ENCODE peak calls at places on chromosomes 5 and 9, in five cellular contexts. D, I, U, O and B are unnamed samples. For H3K79me2, the result is how much of the 10 kb centered on the place peaks cover.

GRCh38 chr5:114362977-114363721 is 1.3 kb downstream of the KCNN2 start:
- DNase-seq in D (no peak), I (peak), U (no peak), O (no peak), B (no peak)

GRCh38 chr9:134605351-134605968 is 36.1 kb upstream of the COL5A1 start:
- DNase-seq in D (no peak), I (no peak), U (no peak), O (no peak), B (no peak)

GRCh38 chr9:79711874-79712273 is 140.1 kb downstream of the TLE4 start:
- DNase-seq in D (no peak), I (no peak), U (no peak), O (no peak), B (no peak)

GRCh38 chr9:121538221-121538620 is 38.6 kb upstream of the GGTA1 start:
- DNase-seq in D (peak), I (peak), U (no peak), O (no peak), B (peak)

GRCh38 chr9:5582835-5583195 is 46.1 kb upstream of the RIC1 start:
- DNase-seq in D (no peak), I (no peak), U (peak), O (no peak), B (no peak)

GRCh38 chr9:134301387-134302129 is 24.7 kb upstream of the RXRA start:
- DNase-seq in D (no peak), I (peak), U (peak), O (no peak), B (no peak)

GRCh38 chr9:134386951-134387831 is 60.9 kb downstream of the RXRA start:
- DNase-seq in D (no peak), I (no peak), U (no peak), O (no peak), B (no peak)

GRCh38 chr9:133919253-133920115 is 72.6 kb downstream of the VAV2 start:
- DNase-seq in D (no peak), I (no peak), U (no peak), O (no peak), B (no peak)

GRCh38 chr9:82923410-82924242 is 139.3 kb downstream of the RASEF start:
- DNase-seq in D (no peak), I (no peak), U (no peak), O (no peak), B (peak)

GRCh38 chr9:81292056-81292805 is 397.1 kb downstream of the TLE1 start:
- DNase-seq in D (no peak), I (no peak), U (no peak), O (no peak), B (no peak)

GRCh38 chr5:61162832-61163567 is 732 bp upstream of the SMIM15 start:
- DNase-seq in D (no peak), I (peak), U (no peak), O (peak), B (peak)

GRCh38 chr5:112689510-112689909 is 48.2 kb upstream of the APC start:
- DNase-seq in D (no peak), I (no peak), U (no peak), O (peak), B (no peak)

GRCh38 chr9:113712053-113712452 is 164.1 kb upstream of the ZNF618 start:
- DNase-seq in D (no peak), I (no peak), U (no peak), O (no peak), B (no peak)

GRCh38 chr5:79829260-79829659 is 139.6 kb downstream of the CMYA5 start:
- DNase-seq in D (no peak), I (no peak), U (no peak), O (peak), B (no peak)

GRCh38 chr5:142108432-142109355 is at the start of gene NDFIP1:
- DNase-seq in D (peak), I (peak), U (no peak), O (peak), B (peak)

GRCh38 chr5:128155793-128156192 is 72.2 kb downstream of the SLC12A2 start:
- DNase-seq in D (no peak), I (no peak), U (no peak), O (no peak), B (no peak)

GRCh38 chr5:92070786-92071185 is 687.7 kb upstream of the ARRDC3 start:
- DNase-seq in D (no peak), I (no peak), U (no peak), O (no peak), B (no peak)

GRCh38 chr9:16221822-16222547 is 648.5 kb downstream of the BNC2 start:
- DNase-seq in D (no peak), I (no peak), U (no peak), O (no peak), B (no peak)

GRCh38 chr9:129383415-129384088 is 205.5 kb upstream of the IER5L start:
- DNase-seq in D (no peak), I (no peak), U (peak), O (no peak), B (no peak)

GRCh38 chr5:1757511-1757910 is 42.1 kb downstream of the MRPL36 start:
- DNase-seq in D (no peak), I (no peak), U (no peak), O (no peak), B (no peak)

GRCh38 chr9:131179561-131180219 is 54.3 kb downstream of the NUP214 start:
- DNase-seq in D (no peak), I (no peak), U (peak), O (no peak), B (no peak)

GRCh38 chr5:179271821-179272325 is 73.4 kb downstream of the ADAMTS2 start:
- DNase-seq in D (no peak), I (peak), U (no peak), O (no peak), B (no peak)

GRCh38 chr5:14008819-14009311 is 64.4 kb upstream of the DNAH5 start:
- DNase-seq in D (no peak), I (no peak), U (no peak), O (no peak), B (peak)

GRCh38 chr9:96305171-96305570 is 3.2 kb upstream of the HSD17B3 start:
- DNase-seq in D (no peak), I (no peak), U (no peak), O (no peak), B (no peak)

GRCh38 chr9:79768199-79768598 is 196.4 kb downstream of the TLE4 start:
- DNase-seq in D (no peak), I (peak), U (no peak), O (no peak), B (no peak)

GRCh38 chr9:129252937-129253819 is 75.1 kb upstream of the IER5L start:
- DNase-seq in D (no peak), I (no peak), U (no peak), O (no peak), B (peak)

GRCh38 chr5:150507283-150508020 is 479 bp upstream of the NDST1 start:
- DNase-seq in D (no peak), I (no peak), U (no peak), O (no peak), B (no peak)

GRCh38 chr9:133584559-133585476 is 24.4 kb downstream of the FAM163B start:
- DNase-seq in D (no peak), I (peak), U (no peak), O (no peak), B (no peak)

GRCh38 chr5:101678494-101679193 is 617.4 kb downstream of the SLCO4C1 start:
- DNase-seq in D (peak), I (peak), U (peak), O (peak), B (peak)

GRCh38 chr5:10111575-10111974 is 138.1 kb downstream of the ATPSCKMT start:
- DNase-seq in D (peak), I (peak), U (no peak), O (peak), B (peak)
- TF ChIP-seq CTCF in D (peak), I (peak), U (peak), O (peak), B (peak)

GRCh38 chr5:78546597-78546996 is 102.0 kb downstream of the LHFPL2 start:
- DNase-seq in D (no peak), I (no peak), U (no peak), O (no peak), B (peak)
- H3K79me2 ChIP-seq in D (under half), I (half or more), U (under half), O (under half), B (under half)

DNA sequence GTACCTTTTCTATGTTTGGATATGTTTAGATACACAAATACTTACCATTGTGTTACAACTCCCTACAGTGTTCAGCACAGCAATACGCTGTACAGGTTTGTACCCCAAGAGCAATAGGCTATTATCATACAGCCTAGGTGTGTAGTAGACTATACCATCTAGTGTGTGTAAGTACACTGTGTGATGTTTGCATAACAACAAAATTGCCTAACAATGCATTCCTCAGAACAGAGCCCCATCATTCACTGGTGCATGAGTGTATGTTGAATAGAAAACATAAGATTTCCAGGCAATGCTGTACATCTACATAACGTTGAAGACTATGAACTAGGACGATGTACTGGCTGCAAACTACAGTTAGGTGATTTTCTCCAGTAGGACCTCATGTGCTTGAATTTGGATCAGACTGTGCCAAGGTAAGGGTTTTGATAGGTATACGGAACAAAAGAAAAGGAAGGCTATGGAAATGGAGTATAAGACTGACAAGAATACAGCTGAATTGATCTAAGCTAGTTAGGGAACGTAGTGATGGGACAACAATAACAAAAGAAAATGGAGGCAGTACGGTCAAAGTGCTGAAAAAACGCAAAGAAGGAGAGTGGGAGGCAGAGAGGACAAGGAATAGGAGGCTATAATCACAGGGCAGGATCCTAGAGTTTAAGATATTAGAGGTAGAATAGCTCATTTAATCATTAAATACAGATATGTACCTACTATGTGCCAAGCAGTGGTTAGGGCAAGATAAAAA is 46.9 kb downstream of the FNIP1 start:
- DNase-seq in D (no peak), I (no peak), U (no peak), O (no peak), B (no peak)
- TF ChIP-seq ZBTB33 in D (no peak), I (no peak), U (no peak), O (no peak), B (no peak)

GRCh38 chr5:133611357-133612020 is 852 bp downstream of the FSTL4 start:
- DNase-seq in D (no peak), I (peak), U (no peak), O (no peak), B (no peak)

GRCh38 chr5:133613743-133614142 is 1.4 kb upstream of the FSTL4 start:
- DNase-seq in D (no peak), I (no peak), U (no peak), O (no peak), B (no peak)

GRCh38 chr5:133613184-133613583 is 843 bp upstream of the FSTL4 start:
- DNase-seq in D (no peak), I (no peak), U (no peak), O (no peak), B (no peak)

GRCh38 chr5:133612021-133612860 is at the start of gene FSTL4:
- DNase-seq in D (no peak), I (peak), U (no peak), O (no peak), B (no peak)

DNA sequence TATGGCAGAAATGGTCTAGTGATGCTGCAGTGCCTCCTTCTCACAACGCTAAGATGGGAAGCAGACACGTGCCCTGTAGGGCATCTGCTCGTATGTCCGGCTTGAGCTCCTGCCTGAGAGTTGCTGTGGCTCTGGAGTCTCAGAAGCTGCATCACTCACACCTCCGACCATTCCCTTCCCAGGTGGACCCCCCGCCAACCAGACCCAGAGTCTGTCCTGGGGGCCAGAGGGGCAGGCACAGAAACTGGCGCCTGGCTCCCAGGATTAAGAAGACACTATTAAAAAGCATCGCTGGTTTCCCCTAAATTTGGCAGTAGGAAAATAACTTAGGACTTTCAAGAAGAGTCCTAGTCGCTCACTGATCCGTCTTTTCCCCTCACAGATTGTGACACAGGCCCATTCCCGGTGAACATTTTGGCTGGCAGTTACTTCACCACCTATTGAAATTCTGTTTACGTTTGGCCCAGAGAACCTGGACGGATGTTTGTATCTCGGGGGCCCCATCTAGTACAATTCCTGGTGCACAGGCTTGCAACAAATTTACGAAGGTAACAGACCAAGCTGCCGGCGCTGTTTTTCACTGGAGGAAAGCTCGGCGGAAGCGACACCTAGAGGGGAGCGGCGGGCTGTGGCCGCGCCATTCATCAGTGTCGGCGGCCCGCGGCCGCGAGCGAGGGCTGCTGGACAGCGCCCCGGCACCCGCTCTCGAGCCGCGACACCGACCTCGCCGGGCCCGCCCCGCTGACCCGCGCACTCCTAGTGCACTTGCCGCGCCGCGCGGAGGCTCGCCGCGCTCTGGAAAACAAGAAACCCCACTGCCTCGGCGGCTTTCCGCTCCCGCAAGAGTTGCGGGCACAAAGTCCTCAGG is 1.6 kb downstream of the FSTL4 start:
- DNase-seq in D (no peak), I (peak), U (no peak), O (peak), B (peak)
- TF ChIP-seq CTCF in D (peak), I (peak), U (peak), O (peak), B (peak)

DNA sequence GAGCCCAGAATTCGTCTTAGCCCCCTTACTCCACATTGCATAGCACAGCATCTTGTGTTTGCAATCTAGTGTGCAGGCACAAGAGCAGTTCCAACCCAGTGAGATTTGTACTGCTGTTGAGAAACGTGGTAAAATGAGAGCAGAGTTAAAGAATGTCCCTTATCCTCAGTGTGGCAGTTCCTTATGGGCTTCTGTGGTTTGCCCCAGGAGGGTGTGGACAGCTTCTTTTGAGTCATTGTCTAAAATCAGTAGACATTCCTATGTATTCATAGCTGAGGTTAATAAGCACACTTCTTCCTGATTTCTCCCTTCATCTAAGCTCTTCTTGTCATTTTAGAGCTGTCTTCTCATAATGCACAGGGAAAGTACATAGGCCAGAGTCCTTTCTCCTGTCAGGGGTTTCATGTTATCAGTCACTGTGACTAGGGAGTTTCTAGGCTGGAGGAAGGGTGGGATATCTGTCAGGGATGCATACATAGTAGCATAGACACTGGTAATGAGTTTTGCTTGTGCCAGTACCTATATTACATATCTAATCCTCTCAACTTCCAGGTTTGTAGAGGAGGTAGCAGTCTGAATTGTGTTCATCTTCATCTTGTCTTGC is 2.0 kb upstream of the CAVIN4 start:
- DNase-seq in D (no peak), I (no peak), U (no peak), O (no peak), B (no peak)
- H3K79me2 ChIP-seq in D (under half), I (under half), U (under half), O (under half), B (under half)

DNA sequence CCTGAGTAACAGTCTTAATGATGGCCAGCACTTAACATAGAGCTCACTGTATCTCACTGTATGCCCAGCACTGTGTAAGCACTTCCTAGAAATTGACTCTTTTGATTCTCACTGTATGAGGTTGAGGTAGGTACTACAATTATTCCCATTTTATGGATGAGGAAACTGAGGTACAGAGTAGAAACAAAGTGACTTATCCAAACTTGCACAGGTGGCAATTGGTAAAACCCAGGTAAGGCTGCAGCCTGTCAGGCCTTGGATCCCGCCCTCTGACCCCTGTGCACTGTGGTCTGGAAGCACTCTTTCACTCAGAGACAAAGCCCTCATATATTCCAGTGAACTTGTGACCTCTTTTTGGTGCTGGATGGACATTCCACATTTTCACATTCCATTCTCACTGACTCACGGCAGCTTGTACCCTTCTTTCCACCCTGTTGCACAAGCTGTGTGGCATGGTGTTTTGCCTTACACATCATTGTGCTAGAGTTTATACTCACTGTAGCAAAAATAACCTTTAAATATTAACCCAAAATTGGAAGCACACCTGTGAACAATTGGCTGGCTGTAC is 21.7 kb downstream of the ANKRD55 start:
- DNase-seq in D (peak), I (no peak), U (no peak), O (no peak), B (peak)
- TF ChIP-seq ZBTB33 in D (no peak), I (no peak), U (no peak), O (no peak), B (peak)

GRCh38 chr9:100295240-100295639 is 57.5 kb downstream of the TEX10 start:
- DNase-seq in D (no peak), I (no peak), U (no peak), O (no peak), B (no peak)

GRCh38 chr9:100294806-100295205 is 57.9 kb downstream of the TEX10 start:
- DNase-seq in D (no peak), I (no peak), U (no peak), O (no peak), B (no peak)

GRCh38 chr9:100294341-100294740 is 58.4 kb downstream of the TEX10 start:
- DNase-seq in D (no peak), I (no peak), U (no peak), O (no peak), B (no peak)

GRCh38 chr9:100292414-100292813 is 60.3 kb downstream of the TEX10 start:
- DNase-seq in D (no peak), I (no peak), U (no peak), O (no peak), B (no peak)

DNA sequence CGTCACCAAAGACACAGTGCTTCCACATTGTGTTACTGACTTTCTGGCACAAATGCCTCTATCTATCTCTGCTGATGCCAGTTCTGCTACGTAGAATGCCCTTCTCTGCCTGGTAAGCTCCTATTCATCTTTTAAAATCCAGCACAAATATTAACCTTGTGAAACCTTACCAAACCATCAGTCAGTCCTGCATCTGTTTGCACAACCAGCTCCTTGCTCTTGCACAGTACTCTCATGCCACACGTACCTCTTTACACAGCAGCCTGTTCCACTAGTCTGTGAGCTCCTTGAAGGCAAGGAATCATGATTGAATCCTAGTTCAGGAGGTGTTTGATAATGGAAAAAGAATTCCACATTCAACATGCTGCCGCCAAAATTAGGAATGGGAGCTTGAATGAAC is 56.3 kb downstream of the TEX10 start:
- DNase-seq in D (no peak), I (no peak), U (no peak), O (no peak), B (no peak)
- TF ChIP-seq CTCF in D (no peak), I (no peak), U (no peak), O (no peak), B (no peak)

GRCh38 chr5:139592289-139592688 is 31.1 kb downstream of the UBE2D2 start:
- DNase-seq in D (no peak), I (no peak), U (no peak), O (no peak), B (no peak)
- H3K79me2 ChIP-seq in D (half or more), I (half or more), U (half or more), O (half or more), B (half or more)

GRCh38 chr5:66554211-66554610 is 42.0 kb upstream of the MAST4 start:
- DNase-seq in D (no peak), I (no peak), U (peak), O (no peak), B (no peak)
- TF ChIP-seq ZBTB33 in D (no peak), I (no peak), U (no peak), O (no peak), B (no peak)